ENCODE peak calls at places on chromosomes 1 and 21, in seven cellular contexts. O is sigmoid colon, N is lung, K is H9, G is pancreas, D is astrocyte, I is substantia nigra. F is an unnamed sample.

GRCh38 chr1:153763365-153764225 is 11.6 kb upstream of the SLC27A3 start:
- DNase-seq in O (no peak), N (no peak), K (no peak), G (no peak), D (no peak), I (peak; percentile 15), F (no peak)

GRCh38 chr1:247077768-247078314 is 770 bp downstream of the ZNF670 start:
- DNase-seq in O (no peak), N (no peak), K (no peak), G (no peak), D (no peak), I (no peak), F (no peak)

GRCh38 chr1:6827081-6827480 is 41.8 kb downstream of the CAMTA1 start:
- DNase-seq in O (no peak), N (no peak), K (no peak), G (no peak), D (no peak), I (no peak), F (no peak)

GRCh38 chr21:41321211-41321907 is 4.8 kb downstream of the FAM3B start:
- DNase-seq in O (no peak), N (no peak), K (no peak), G (no peak), D (no peak), I (no peak), F (no peak)

GRCh38 chr1:100455478-100456072 is 82.4 kb upstream of the GPR88 start:
- DNase-seq in O (no peak), N (no peak), K (no peak), G (no peak), D (no peak), I (no peak), F (no peak)

GRCh38 chr1:26848947-26849774 is 13.8 kb upstream of the SFN start:
- DNase-seq in O (no peak), N (peak; percentile 81), K (no peak), G (no peak), D (peak; percentile 80), I (no peak), F (no peak)

GRCh38 chr21:41680444-41681335 is 86.2 kb downstream of the RIPK4 start:
- DNase-seq in O (no peak), N (no peak), K (no peak), G (no peak), D (no peak), I (no peak), F (no peak)

GRCh38 chr1:49036700-49037099 is 260.0 kb upstream of the BEND5 start:
- DNase-seq in O (no peak), N (no peak), K (peak; percentile 46), G (no peak), D (no peak), I (no peak), F (no peak)

GRCh38 chr1:208052135-208052534 is 141.2 kb upstream of the CD34 start:
- DNase-seq in O (no peak), N (no peak), K (no peak), G (no peak), D (no peak), I (no peak), F (no peak)

GRCh38 chr1:150567717-150568561 is 11.5 kb downstream of the MCL1 start:
- DNase-seq in O (peak; percentile 97), N (peak; percentile 93), K (peak; percentile 94), G (peak; percentile 94), D (peak; percentile 97), I (peak; percentile 22), F (no peak)

GRCh38 chr1:243561588-243562319 is 288.3 kb downstream of the AKT3 start:
- DNase-seq in O (no peak), N (no peak), K (no peak), G (no peak), D (no peak), I (no peak), F (no peak)

GRCh38 chr1:1197551-1198422 is 8.6 kb downstream of the TNFRSF18 start:
- DNase-seq in O (no peak), N (no peak), K (peak; percentile 25), G (no peak), D (no peak), I (no peak), F (no peak)

GRCh38 chr21:25501996-25502665 is 105.2 kb downstream of the MRPL39 start:
- DNase-seq in O (no peak), N (no peak), K (no peak), G (no peak), D (no peak), I (no peak), F (no peak)

GRCh38 chr1:231857609-231858008 is 231.0 kb downstream of the DISC1 start:
- DNase-seq in O (no peak), N (no peak), K (no peak), G (no peak), D (no peak), I (no peak), F (no peak)

GRCh38 chr1:65371544-65371943 is 48.9 kb upstream of the LEPR start:
- DNase-seq in O (no peak), N (no peak), K (no peak), G (no peak), D (no peak), I (no peak), F (no peak)

GRCh38 chr1:156119503-156120209 is 5.1 kb downstream of the LMNA start:
- DNase-seq in O (peak; percentile 86), N (no peak), K (no peak), G (no peak), D (peak; percentile 64), I (peak; percentile 21), F (peak; percentile 23)

GRCh38 chr1:97461782-97462181 is 459.1 kb downstream of the DPYD start:
- DNase-seq in O (no peak), N (no peak), K (no peak), G (no peak), D (no peak), I (no peak), F (no peak)

DNA sequence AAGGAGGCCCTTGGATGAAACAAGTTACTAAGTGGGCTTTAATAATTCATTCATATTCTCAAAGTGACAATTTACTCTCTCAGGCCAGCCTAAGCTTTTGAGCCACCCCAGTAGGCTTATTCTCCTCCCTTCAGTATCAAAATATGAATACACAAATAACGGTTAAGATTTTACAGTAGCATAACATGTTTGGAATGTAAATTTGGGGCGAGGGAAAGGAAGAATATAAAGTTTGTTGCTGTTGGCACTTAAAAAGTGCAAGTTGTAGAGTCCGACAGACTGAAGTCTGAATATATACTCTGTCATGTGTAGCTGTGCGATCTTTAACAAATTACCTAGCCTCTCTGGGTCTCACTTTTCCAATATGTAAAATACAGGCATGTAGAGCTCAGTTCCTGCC is 22.6 kb upstream of the MYSM1 start:
- DNase-seq in O (no peak), N (no peak), K (no peak), G (no peak), D (no peak), I (no peak), F (no peak)
- H3K27ac ChIP-seq in O (no peak overlapping the region), N (no peak overlapping the region), K (no peak overlapping the region), G (no peak overlapping the region), D (no peak overlapping the region), I (no peak overlapping the region), F (no peak overlapping the region)

DNA sequence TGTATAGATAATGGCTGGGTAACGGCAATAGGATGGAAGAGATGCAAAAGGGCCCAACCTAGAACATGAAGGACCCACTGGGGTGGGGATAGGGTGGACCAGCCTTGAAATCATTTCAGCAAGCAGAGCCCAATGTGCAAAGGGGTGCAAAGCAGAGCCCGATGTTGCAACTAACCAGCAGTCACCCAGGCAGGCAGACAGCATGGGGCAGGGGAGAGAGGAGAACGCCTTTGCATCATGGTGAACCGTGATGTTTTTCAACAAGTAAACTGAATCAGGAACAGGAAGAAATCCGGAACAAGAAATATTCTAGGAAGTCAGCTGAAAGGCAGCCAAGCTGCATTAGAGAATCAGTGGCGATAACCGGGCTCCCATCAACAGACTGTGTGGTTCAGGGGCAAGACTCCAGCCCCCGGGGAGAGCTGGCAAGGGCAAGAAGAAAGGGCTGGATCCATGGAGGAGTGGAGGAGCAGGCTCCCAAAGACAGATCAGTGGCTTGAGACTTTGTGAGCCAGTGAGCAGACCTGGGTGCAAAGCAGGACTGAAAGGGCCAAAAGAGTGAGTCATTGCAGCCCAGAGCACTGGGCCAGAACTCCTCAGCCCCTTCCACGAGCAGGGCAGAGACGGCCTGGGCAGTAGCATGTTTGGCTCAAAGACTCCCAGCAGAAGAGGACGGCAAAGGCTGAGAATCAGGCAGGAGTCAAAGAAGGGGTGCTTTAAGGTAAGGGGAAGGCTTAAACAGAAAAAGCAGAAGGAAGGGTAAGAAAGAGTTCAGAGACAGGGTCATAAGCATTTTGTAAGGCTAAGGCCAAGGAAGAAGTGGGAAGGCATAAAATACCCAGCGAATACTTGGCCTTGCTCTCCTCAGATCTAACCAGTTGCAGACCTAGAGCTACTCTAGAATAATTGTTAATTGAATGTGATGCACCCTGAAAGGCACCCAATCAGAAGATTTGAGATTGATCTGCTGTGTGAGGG is 155.0 kb downstream of the SETD4 start:
- DNase-seq in O (no peak), N (no peak), K (no peak), G (no peak), D (no peak), I (no peak), F (no peak)
- H3K27ac ChIP-seq in O (no peak overlapping the region), N (peak overlapping the region; percentile 26), K (no peak overlapping the region), G (no peak overlapping the region), D (no peak overlapping the region), I (no peak overlapping the region), F (no peak overlapping the region)

GRCh38 chr1:168407832-168408530 is 127.3 kb downstream of the TBX19 start:
- DNase-seq in O (no peak), N (no peak), K (no peak), G (no peak), D (no peak), I (no peak), F (no peak)

GRCh38 chr1:168410464-168410863 is 129.8 kb downstream of the TBX19 start:
- DNase-seq in O (no peak), N (no peak), K (no peak), G (no peak), D (no peak), I (no peak), F (no peak)

GRCh38 chr1:168405931-168406330 is 125.3 kb downstream of the TBX19 start:
- DNase-seq in O (no peak), N (no peak), K (no peak), G (no peak), D (peak; percentile 56), I (no peak), F (no peak)

DNA sequence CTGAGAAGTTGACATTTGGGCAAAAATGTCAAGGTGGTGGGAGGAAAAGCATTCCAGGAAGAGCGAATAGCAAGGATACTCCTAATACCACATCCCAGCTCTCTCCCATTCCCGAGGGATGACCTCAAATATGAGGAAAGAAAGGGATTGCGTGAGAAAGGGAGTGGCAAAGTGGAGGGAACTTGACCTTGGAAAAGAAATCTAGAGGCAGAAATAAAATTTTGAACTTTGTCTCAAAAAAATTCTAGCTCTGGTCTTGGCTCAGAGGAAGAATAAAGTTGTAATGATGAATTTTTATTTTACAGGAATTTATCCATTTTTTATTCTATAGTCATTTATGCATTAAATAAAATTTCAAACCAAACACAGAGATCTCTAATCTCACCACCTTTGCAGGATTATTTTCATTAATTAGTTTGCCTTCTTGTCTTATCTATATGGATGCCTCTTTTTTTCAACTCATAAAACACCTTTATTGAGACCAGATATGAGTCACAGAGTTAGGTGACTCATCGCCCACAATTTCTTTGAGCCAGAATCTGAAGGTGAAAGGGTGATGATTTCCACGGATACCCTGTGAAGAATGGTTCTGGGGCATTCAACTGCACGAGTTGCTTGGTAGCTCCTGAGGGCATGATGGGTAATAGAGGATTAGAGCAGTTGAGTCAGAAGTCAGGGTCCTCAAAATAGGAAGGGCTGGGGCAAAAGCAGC is 128.0 kb downstream of the TBX19 start:
- DNase-seq in O (no peak), N (no peak), K (no peak), G (no peak), D (peak; percentile 61), I (no peak), F (no peak)
- H3K27ac ChIP-seq in O (no peak overlapping the region), N (no peak overlapping the region), K (no peak overlapping the region), G (no peak overlapping the region), D (no peak overlapping the region), I (no peak overlapping the region), F (no peak overlapping the region)

GRCh38 chr1:3817821-3818597 is 21.7 kb upstream of the LRRC47 start:
- DNase-seq in O (peak; percentile 46), N (no peak), K (no peak), G (no peak), D (no peak), I (no peak), F (no peak)
- H3K27ac ChIP-seq in O (no peak overlapping the region), N (no peak overlapping the region), K (no peak overlapping the region), G (no peak overlapping the region), D (no peak overlapping the region), I (no peak overlapping the region), F (no peak overlapping the region)

F was measured in caudate nucleus.